ENCODE peak calls at places on chromosome 2, in five cellular contexts. D is stimulated activated CD4-positive, alpha-beta T cell treated with anti-CD3 and anti-CD28 coated beads, Interleukin-12 subunit alpha, Interleukin-12 subunit beta, amount 100 ng/mL, for 4 hours; G is HCEC 1CT; B is activated CD8-positive, alpha-beta memory T cell treated with anti-CD3 and anti-CD28 coated beads for 1 hour; O is HS-5. W is an unnamed sample.

GRCh38 chr2:210128961-210129360 is 42.2 kb downstream of the KANSL1L start:
- DNase-seq in B (no peak), G (no peak), O (no peak), D (no peak), W (no peak)

GRCh38 chr2:152335016-152335850 is at the start of gene FMNL2:
- DNase-seq in D (peak; percentile 41), G (peak; percentile 78), B (no peak), O (peak; percentile 49), W (peak; percentile 89)

GRCh38 chr2:231902598-231902997 is 23.6 kb downstream of the NPPC start:
- DNase-seq in G (no peak), O (no peak), B (no peak), D (no peak), W (no peak)

GRCh38 chr2:24768601-24769000 is 24.6 kb downstream of the PTRHD1 start:
- DNase-seq in B (no peak), G (no peak), O (no peak), D (no peak), W (no peak)

GRCh38 chr2:100470898-100471514 is 724 bp downstream of the NMS start:
- DNase-seq in G (no peak), O (no peak), D (peak; percentile 3), B (no peak), W (peak; percentile 24)

GRCh38 chr2:167595021-167595420 is 652.4 kb downstream of the STK39 start:
- DNase-seq in D (no peak), B (no peak), G (no peak), O (no peak), W (no peak)

GRCh38 chr2:143231257-143231650 is 102.0 kb downstream of the ARHGAP15 start:
- DNase-seq in O (no peak), D (no peak), B (no peak), G (no peak), W (peak; percentile 5)

GRCh38 chr2:128091691-128092050 is 671 bp downstream of the UGGT1 start:
- DNase-seq in D (no peak), G (no peak), O (no peak), B (no peak), W (peak; percentile 39)

GRCh38 chr2:56244911-56245530 is 61.2 kb downstream of the CCDC85A start:
- DNase-seq in B (no peak), O (no peak), D (no peak), G (no peak), W (no peak)

GRCh38 chr2:112183327-112184025 is 45.3 kb downstream of the FBLN7 start:
- DNase-seq in G (no peak), B (no peak), O (no peak), D (no peak), W (no peak)

GRCh38 chr2:237128026-237128703 is 42.5 kb downstream of the COPS8 start:
- DNase-seq in O (peak; percentile 96), B (no peak), D (peak; percentile 36), G (peak; percentile 99), W (peak; percentile 99)

GRCh38 chr2:27446057-27446456 is 3.9 kb downstream of the KRTCAP3 start:
- DNase-seq in O (no peak), B (no peak), D (no peak), G (no peak), W (no peak)

GRCh38 chr2:206962966-206963365 is 23.6 kb downstream of the CPO start:
- DNase-seq in O (no peak), D (no peak), G (no peak), B (no peak), W (no peak)

GRCh38 chr2:2452961-2453360 is 121.9 kb upstream of the MYT1L start:
- DNase-seq in G (no peak), O (no peak), D (no peak), B (no peak), W (no peak)

GRCh38 chr2:30148850-30149249 is 2.0 kb downstream of the YPEL5 start:
- DNase-seq in D (no peak), O (no peak), B (no peak), G (no peak), W (no peak)

GRCh38 chr2:150274108-150274507 is 213.4 kb downstream of the RND3 start:
- DNase-seq in G (peak; percentile 77), B (no peak), D (no peak), O (no peak), W (peak; percentile 61)

GRCh38 chr2:172207916-172208315 is 105.2 kb upstream of the DLX2 start:
- DNase-seq in O (no peak), G (peak; percentile 53), D (no peak), B (no peak), W (peak; percentile 30)

GRCh38 chr2:178241852-178242551 is 47.7 kb downstream of the OSBPL6 start:
- DNase-seq in D (no peak), B (no peak), O (peak; percentile 83), G (peak; percentile 93), W (peak; percentile 94)

GRCh38 chr2:170716851-170717598 is 1.9 kb downstream of the SP5 start:
- DNase-seq in G (no peak), D (peak; percentile 25), B (no peak), O (no peak), W (peak; percentile 17)

GRCh38 chr2:29000481-29000880 is 19.4 kb downstream of the TOGARAM2 start:
- DNase-seq in D (no peak), O (no peak), G (no peak), B (peak; percentile 21), W (no peak)

GRCh38 chr2:217988014-217988839 is 14.6 kb downstream of the TNS1 start:
- DNase-seq in D (peak; percentile 65), O (no peak), G (peak; percentile 50), B (peak; percentile 13), W (peak; percentile 76)

GRCh38 chr2:17768894-17769293 is 15.0 kb downstream of the GEN1 start:
- DNase-seq in G (no peak), O (no peak), B (no peak), D (no peak), W (no peak)

GRCh38 chr2:121791801-121792221 is 36.4 kb downstream of the TSN start:
- DNase-seq in O (no peak), B (no peak), D (no peak), G (no peak), W (no peak)

GRCh38 chr2:36586672-36587071 is 11.3 kb downstream of the FEZ2 start:
- DNase-seq in G (no peak), B (no peak), O (no peak), D (no peak), W (no peak)

GRCh38 chr2:156784034-156784433 is 347.9 kb downstream of the GPD2 start:
- DNase-seq in O (no peak), G (no peak), B (no peak), D (no peak), W (no peak)

GRCh38 chr2:12504443-12504842 is 212.3 kb upstream of the TRIB2 start:
- DNase-seq in G (peak; percentile 45), B (no peak), D (peak; percentile 21), O (no peak), W (peak; percentile 35)

GRCh38 chr2:237431372-237431771 is 17.4 kb upstream of the COL6A3 start:
- DNase-seq in B (no peak), D (no peak), O (peak; percentile 84), G (peak; percentile 91), W (peak; percentile 96)

GRCh38 chr2:70517804-70518203 is 35.8 kb downstream of the TGFA start:
- DNase-seq in B (no peak), O (no peak), G (no peak), D (no peak), W (no peak)

GRCh38 chr2:127672341-127673303 is 2.7 kb downstream of the LIMS2 start:
- DNase-seq in O (no peak), D (no peak), B (no peak), G (no peak), W (peak; percentile 13)

GRCh38 chr2:72750466-72750865 is 75.4 kb downstream of the EXOC6B start:
- DNase-seq in G (no peak), D (no peak), O (no peak), B (no peak), W (no peak)

GRCh38 chr2:240922982-240923537 is 16.9 kb downstream of the CROCC2 start:
- DNase-seq in B (no peak), G (no peak), D (no peak), O (no peak), W (no peak)

GRCh38 chr2:102337012-102337411 is 18.6 kb upstream of the IL18R1 start:
- DNase-seq in O (no peak), B (no peak), D (no peak), G (peak; percentile 74), W (peak; percentile 74)

GRCh38 chr2:230668184-230668938 is 44.3 kb upstream of the CAB39 start:
- DNase-seq in G (peak; percentile 65), B (no peak), O (no peak), D (no peak), W (peak; percentile 36)

GRCh38 chr2:38076710-38077430 is 919 bp upstream of the CYP1B1 start:
- DNase-seq in B (no peak), O (peak; percentile 34), G (peak; percentile 77), D (peak; percentile 68), W (peak; percentile 86)

GRCh38 chr2:95799490-95799889 is 192.1 kb downstream of the ANKRD36C start:
- DNase-seq in G (no peak), B (no peak), O (no peak), D (no peak), W (no peak)

GRCh38 chr2:239366740-239367139 is 34.1 kb downstream of the HDAC4 start:
- DNase-seq in O (no peak), B (no peak), G (no peak), D (no peak), W (no peak)

W was measured in ELR.